ENCODE peak calls at places on chromosome 1, in eight cellular contexts. O is DND-41; H is cardiac muscle cell; Z is lung; E is kidney epithelial cell; K is MM.1S; N is heart right ventricle; G is CD8-positive, alpha-beta T cell. X is an unnamed sample.

GRCh38 chr1:100785399-100786082 is 66.0 kb downstream of the VCAM1 start:
- DNase-seq in O (no peak), H (no peak), Z (no peak), E (no peak), K (no peak), N (no peak), G (no peak), X (no peak)

GRCh38 chr1:245166471-245166885 is 11.7 kb downstream of the KIF26B start:
- DNase-seq in O (no peak), H (no peak), Z (no peak), E (no peak), K (no peak), N (no peak), G (no peak), X (no peak)

GRCh38 chr1:243364866-243365265 is 109.0 kb downstream of the SDCCAG8 start:
- DNase-seq in O (no peak), H (no peak), Z (no peak), E (peak), K (no peak), N (no peak), G (no peak), X (no peak)

GRCh38 chr1:206757524-206758266 is 12.9 kb upstream of the IL19 start:
- DNase-seq in O (peak), H (no peak), Z (no peak), E (no peak), K (peak), N (no peak), G (no peak), X (no peak)

GRCh38 chr1:207032528-207033017 is at the start of gene C1orf116:
- DNase-seq in O (no peak), H (no peak), Z (peak), E (no peak), K (no peak), N (no peak), G (no peak), X (no peak)

GRCh38 chr1:59674605-59675004 is 140.1 kb upstream of the HOOK1 start:
- DNase-seq in O (no peak), H (no peak), Z (peak), E (no peak), K (no peak), N (no peak), G (no peak), X (no peak)

GRCh38 chr1:223819730-223820514 is 25.8 kb downstream of the TP53BP2 start:
- DNase-seq in O (no peak), H (no peak), Z (no peak), E (no peak), K (no peak), N (no peak), G (no peak), X (no peak)

GRCh38 chr1:226520640-226521355 is 27.8 kb upstream of the STUM start:
- DNase-seq in O (no peak), H (peak), Z (no peak), E (no peak), K (no peak), N (no peak), G (no peak), X (no peak)

GRCh38 chr1:227759345-227760300 is 24.4 kb downstream of the SNAP47 start:
- DNase-seq in O (no peak), H (no peak), Z (no peak), E (peak), K (no peak), N (no peak), G (no peak), X (no peak)

GRCh38 chr1:3789421-3790300 is 6.6 kb downstream of the LRRC47 start:
- DNase-seq in O (no peak), H (no peak), Z (no peak), E (no peak), K (no peak), N (no peak), G (no peak), X (no peak)

GRCh38 chr1:24112381-24113169 is 640 bp upstream of the MYOM3 start:
- DNase-seq in O (peak), H (peak), Z (peak), E (peak), K (peak), N (peak), G (peak), X (peak)

DNA sequence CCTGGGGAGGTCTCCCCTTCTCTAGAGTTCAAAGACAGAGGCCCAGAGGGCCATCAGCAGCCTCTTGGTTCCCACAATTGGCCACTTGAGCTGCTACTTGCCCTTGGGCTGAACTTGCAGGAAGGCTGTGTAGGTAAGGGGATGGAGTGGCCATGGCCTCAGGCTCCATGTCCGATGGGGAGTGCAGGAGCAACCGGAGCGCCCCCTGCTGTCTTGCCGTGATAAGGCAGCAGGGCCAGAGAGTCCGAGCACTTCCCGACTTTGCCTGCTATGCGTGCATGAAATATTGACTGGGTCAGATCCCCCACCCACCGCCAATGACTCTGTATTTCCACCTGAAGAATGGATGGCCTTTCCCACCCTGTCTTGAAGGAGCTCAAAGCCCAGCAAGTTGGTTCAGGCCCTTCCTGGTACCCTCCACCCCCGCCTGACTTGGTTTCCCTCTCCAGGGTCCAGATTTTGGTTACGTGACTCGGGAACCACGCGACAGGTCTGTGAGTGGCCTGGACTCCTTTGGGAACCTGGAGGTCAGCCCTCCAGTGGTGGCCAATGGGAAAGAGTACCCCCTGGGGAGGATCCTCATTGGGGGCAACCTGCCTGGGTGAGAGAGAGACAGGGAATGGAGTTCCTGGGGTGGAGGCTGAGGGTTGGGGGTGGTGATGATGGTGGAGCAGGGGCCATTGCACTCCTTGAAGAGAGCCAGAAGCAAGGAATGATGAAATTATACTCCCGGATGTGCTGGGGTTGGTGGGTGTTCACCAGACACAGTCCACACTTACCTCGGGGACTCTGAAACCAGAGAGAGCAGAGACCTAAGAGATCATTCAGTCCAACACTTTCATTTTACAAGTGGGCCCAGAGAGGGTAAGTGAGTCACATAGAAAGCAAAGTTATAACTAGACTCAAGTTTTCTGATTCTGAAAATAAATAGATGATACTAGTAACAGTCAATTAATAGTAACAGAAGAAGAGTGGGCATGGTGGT is 25.6 kb downstream of the PADI3 start:
- DNase-seq in O (peak), H (peak), Z (no peak), E (no peak), K (no peak), N (no peak), G (no peak), X (peak)
- TF ChIP-seq CTCF in O (peak), H (peak), Z (no peak), E (peak), K (peak), N (peak), G (no peak), X (peak)

DNA sequence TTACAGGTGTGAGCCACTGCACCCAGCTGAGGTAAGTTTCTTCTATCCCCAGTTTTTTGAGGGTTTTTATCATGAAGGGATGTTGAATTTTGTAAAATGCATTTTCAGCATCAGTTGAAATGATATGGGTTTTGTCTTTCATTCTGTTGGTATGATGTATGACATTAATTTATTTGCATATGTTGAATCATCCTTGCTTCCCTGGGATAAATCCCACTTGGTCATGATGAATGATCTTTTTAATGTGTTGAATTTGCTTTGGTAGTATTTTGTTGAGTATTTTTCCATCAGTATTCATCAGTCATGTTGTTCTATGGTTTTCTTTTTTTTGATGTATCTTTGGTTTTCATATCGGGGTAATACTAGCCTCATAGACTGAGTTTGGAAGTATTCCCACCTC is 141.0 kb downstream of the RPS6KC1 start:
- DNase-seq in O (no peak), H (no peak), Z (no peak), E (no peak), K (no peak), N (no peak), G (no peak), X (no peak)
- TF ChIP-seq CTCF in O (no peak), H (no peak), Z (no peak), E (no peak), K (no peak), N (no peak), G (no peak), X (no peak)

DNA sequence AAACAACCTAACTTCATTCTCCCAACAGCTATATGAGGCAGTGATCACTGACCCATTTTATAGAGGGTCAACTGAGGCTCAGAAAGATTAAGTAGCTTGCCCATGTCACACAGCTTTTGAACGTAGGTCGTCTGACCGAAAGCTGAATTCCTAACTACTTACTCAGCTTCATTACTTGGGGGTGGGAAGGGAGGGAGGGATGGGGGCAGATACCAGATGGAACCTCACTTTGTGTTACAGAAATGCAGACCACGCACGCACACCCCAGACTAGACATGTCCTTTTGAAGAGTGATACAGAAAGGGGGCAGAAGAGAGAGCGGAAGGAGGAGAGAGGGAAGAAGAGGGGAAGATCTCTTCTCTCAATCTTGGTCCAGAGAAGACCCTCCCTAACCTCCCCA is 2.3 kb downstream of the ADGRB2 start:
- DNase-seq in O (no peak), H (no peak), Z (no peak), E (peak), K (no peak), N (no peak), G (no peak), X (no peak)
- TF ChIP-seq CTCF in O (no peak), H (no peak), Z (no peak), E (no peak), K (no peak), N (no peak), G (no peak), X (no peak)

GRCh38 chr1:55167224-55167623 is 47.9 kb downstream of the USP24 start:
- DNase-seq in O (no peak), H (no peak), Z (no peak), E (no peak), K (no peak), N (no peak), G (no peak), X (no peak)
- TF ChIP-seq CTCF in O (no peak), H (no peak), Z (no peak), E (no peak), K (no peak), N (no peak), G (no peak), X (no peak)

X was measured in GM13977.